ENCODE peak calls at places on chromosomes 11 and 22, in five cellular contexts. U, D, N, I and Y are unnamed samples.
A peak's percentile ranks its signal among the peaks of the same experiment; 100 is the strongest.

GRCh38 chr22:31583861-31584485 is 78.0 kb downstream of the PISD start:
- DNase-seq in U (no peak), D (no peak), N (no peak), I (no peak), Y (no peak)

GRCh38 chr22:31577711-31578110 is 81.4 kb downstream of the SFI1 start:
- DNase-seq in U (no peak), D (no peak), N (no peak), I (no peak), Y (no peak)

GRCh38 chr22:36692280-36692679 is 11.3 kb downstream of the CACNG2 start:
- DNase-seq in U (no peak), D (no peak), N (no peak), I (no peak), Y (no peak)

GRCh38 chr11:96205460-96205809 is 137.6 kb downstream of the MAML2 start:
- DNase-seq in U (no peak), D (no peak), N (no peak), I (no peak), Y (no peak)

GRCh38 chr11:105144887-105145286 is 5.3 kb upstream of the CARD18 start:
- DNase-seq in U (no peak), D (no peak), N (no peak), I (no peak), Y (no peak)

GRCh38 chr11:13955971-13956421 is 6.5 kb upstream of the SPON1 start:
- DNase-seq in U (peak; percentile 66), D (peak; percentile 79), N (peak; percentile 80), I (peak; percentile 33), Y (no peak)

GRCh38 chr11:129090056-129090455 is 102.1 kb downstream of the ARHGAP32 start:
- DNase-seq in U (no peak), D (no peak), N (no peak), I (no peak), Y (no peak)

GRCh38 chr22:30265851-30266444 is 703 bp downstream of the OSM start:
- DNase-seq in U (peak; percentile 87), D (peak; percentile 56), N (no peak), I (no peak), Y (peak; percentile 79)

GRCh38 chr22:49323751-49324415 is 503.8 kb downstream of the BRD1 start:
- DNase-seq in U (no peak), D (no peak), N (no peak), I (no peak), Y (peak; percentile 41)

GRCh38 chr11:11536650-11537049 is 85.2 kb downstream of the GALNT18 start:
- DNase-seq in U (no peak), D (no peak), N (no peak), I (no peak), Y (no peak)

GRCh38 chr11:2801711-2802388 is 83.7 kb downstream of the CDKN1C start:
- DNase-seq in U (peak; percentile 42), D (peak; percentile 16), N (no peak), I (peak; percentile 8), Y (peak; percentile 28)

GRCh38 chr11:35102267-35102666 is 36.7 kb upstream of the CD44 start:
- DNase-seq in U (no peak), D (no peak), N (no peak), I (no peak), Y (no peak)

GRCh38 chr11:88250566-88251080 is 75.4 kb upstream of the RAB38 start:
- DNase-seq in U (no peak), D (no peak), N (no peak), I (no peak), Y (no peak)

GRCh38 chr11:37264783-37265182 is 666.7 kb upstream of the RAG2 start:
- DNase-seq in U (no peak), D (no peak), N (no peak), I (no peak), Y (no peak)

DNA sequence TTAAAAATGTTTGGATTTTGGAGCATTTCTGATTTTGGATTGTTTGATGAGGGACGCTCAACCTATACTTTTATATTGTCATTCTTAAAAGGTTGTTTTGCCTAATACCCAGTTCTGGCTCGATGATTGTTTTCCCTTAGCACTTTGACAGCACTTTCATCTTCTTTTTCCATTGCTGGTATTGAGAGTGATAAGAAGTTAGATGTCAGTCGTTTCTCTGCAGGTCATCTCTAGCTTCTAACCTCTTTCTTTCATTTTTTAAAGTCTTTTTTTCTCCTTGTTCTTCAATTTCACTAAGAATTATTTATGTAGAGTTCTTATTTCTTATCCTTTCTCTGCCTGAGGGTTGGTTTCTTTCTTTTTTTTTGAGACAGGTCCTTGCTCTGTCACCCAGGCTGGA is 18.8 kb downstream of the PPP6R3 start:
- DNase-seq in U (no peak), D (no peak), N (no peak), I (no peak), Y (no peak)
- H3K4me1 ChIP-seq in U (peaks cover 3% of the 10 kb centered on the region), D (peaks cover 18% of the 10 kb centered on the region), N (no peaks in the 10 kb centered on the region), I (peaks cover 20% of the 10 kb centered on the region), Y (peaks cover 50% of the 10 kb centered on the region)

GRCh38 chr22:18077087-18077638 is 627 bp upstream of the PEX26 start:
- DNase-seq in U (no peak), D (no peak), N (no peak), I (no peak), Y (no peak)
- H3K27ac ChIP-seq in U (no peak overlapping the region), D (peak overlapping the region; percentile 92), N (no peak overlapping the region), I (peak overlapping the region; percentile 36), Y (peak overlapping the region; percentile 96)

DNA sequence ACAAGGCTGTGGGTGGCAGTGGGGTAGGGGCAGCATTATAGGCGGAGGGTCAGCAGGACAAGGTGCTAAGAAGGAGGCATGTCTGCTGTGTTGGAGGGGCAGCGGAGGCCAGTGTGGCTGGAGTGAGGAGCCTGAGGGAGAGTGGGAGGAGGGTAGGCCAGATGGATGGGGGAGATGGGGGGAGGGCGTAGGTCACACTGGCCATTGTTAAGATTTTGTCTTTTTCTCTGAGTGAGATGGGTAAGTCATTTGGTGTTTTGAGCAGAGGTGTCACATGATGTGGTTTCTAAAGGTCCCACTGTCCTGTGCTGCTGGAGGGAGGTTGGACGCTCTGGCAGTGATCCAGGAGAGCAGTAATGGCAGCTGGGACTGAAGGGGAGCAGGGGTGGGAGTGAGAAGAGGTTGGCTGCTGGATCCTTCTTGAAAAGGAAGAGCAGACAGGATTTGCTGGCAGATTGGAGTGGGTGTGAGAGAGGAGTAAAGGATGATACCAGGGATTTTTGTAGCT is 9.8 kb downstream of the PPP6R3 start:
- DNase-seq in U (no peak), D (no peak), N (no peak), I (no peak), Y (no peak)
- H3K4me1 ChIP-seq in U (peaks cover 9% of the 10 kb centered on the region), D (peaks cover 36% of the 10 kb centered on the region), N (peaks cover 4% of the 10 kb centered on the region), I (peaks cover 43% of the 10 kb centered on the region), Y (peaks cover 80% of the 10 kb centered on the region)

GRCh38 chr11:114170226-114170625 is 110.7 kb downstream of the ZBTB16 start:
- DNase-seq in U (no peak), D (no peak), N (peak; percentile 41), I (no peak), Y (peak; percentile 55)
- H3K27ac ChIP-seq in U (peak overlapping the region; percentile 83), D (peak overlapping the region; percentile 98), N (peak overlapping the region; percentile 76), I (no peak overlapping the region), Y (peak overlapping the region; percentile 99)

GRCh38 chr11:62676698-62677097 is 2.2 kb downstream of the UBXN1 start:
- DNase-seq in U (no peak), D (no peak), N (no peak), I (no peak), Y (no peak)

GRCh38 chr11:62678770-62679696 is at the start of gene UBXN1:
- DNase-seq in U (peak; percentile 95), D (peak; percentile 91), N (peak; percentile 65), I (peak; percentile 88), Y (peak; percentile 94)

GRCh38 chr11:62677709-62678108 is 1.2 kb downstream of the UBXN1 start:
- DNase-seq in U (no peak), D (no peak), N (no peak), I (no peak), Y (no peak)

GRCh38 chr11:62678433-62678769 is 472 bp downstream of the UBXN1 start:
- DNase-seq in U (no peak), D (no peak), N (no peak), I (no peak), Y (no peak)

DNA sequence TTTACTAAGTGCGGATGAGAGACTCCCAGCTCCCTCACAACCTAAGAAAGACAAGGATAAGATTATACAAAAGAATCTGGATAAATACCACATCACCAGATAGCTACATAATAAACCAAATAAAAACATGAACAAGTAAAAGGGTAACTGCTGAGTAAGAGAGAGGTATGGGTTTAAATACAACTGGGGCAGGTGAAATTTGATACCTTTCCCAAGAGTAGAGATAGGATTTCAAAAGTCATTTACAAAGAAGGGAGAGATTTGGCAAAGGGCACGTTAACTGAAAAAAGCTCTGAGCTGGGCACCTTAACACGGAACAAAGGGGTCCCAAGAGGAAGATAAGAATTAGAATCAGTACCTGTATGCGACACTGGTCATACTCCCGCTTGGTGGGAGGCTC is 1.7 kb downstream of the UBXN1 start:
- DNase-seq in U (no peak), D (no peak), N (no peak), I (no peak), Y (no peak)
- H3K4me1 ChIP-seq in U (no peaks in the 10 kb centered on the region), D (peaks cover 17% of the 10 kb centered on the region), N (peaks cover 11% of the 10 kb centered on the region), I (peaks cover 8% of the 10 kb centered on the region), Y (peaks cover 45% of the 10 kb centered on the region)